ENCODE peak calls at places on chromosomes 4 and X, in seven cellular contexts. V is trophoblast cell; H is suprapubic skin; G is adrenal gland; C is uterus; U is Panc1; P is CD8-positive, alpha-beta memory T cell. A is an unnamed sample.
A peak's percentile ranks its signal among the peaks of the same experiment; 100 is the strongest.

GRCh38 chr4:168183717-168184571 is 91.6 kb downstream of the ANXA10 start:
- DNase-seq in U (peak; percentile 24), G (peak; percentile 25), P (peak; percentile 2), V (no peak), C (no peak), H (no peak), A (no peak)

GRCh38 chr4:138831943-138832342 is 183.6 kb upstream of the NOCT start:
- DNase-seq in P (no peak), U (no peak), H (no peak), C (no peak), V (no peak), G (no peak), A (no peak)

GRCh38 chr4:85398276-85398675 is 76.7 kb upstream of the ARHGAP24 start:
- DNase-seq in V (peak; percentile 30), U (no peak), P (no peak), C (peak; percentile 16), H (no peak), G (no peak), A (peak; percentile 18)

GRCh38 chrX:76148753-76149152 is 24.1 kb upstream of the PBDC1 start:
- DNase-seq in P (peak; percentile 71), G (peak; percentile 37), V (no peak), C (peak; percentile 56), U (no peak), H (no peak), A (no peak)

GRCh38 chr4:37989398-37990260 is 29.4 kb downstream of the PTTG2 start:
- DNase-seq in V (no peak), C (no peak), P (no peak), G (no peak), H (no peak), U (no peak), A (no peak)

GRCh38 chrX:11449613-11450012 is 156.4 kb downstream of the AMELX start:
- DNase-seq in P (no peak), G (no peak), H (no peak), C (no peak), V (no peak), U (no peak), A (no peak)

GRCh38 chrX:131083510-131084142 is 25.5 kb downstream of the ARHGAP36 start:
- DNase-seq in C (no peak), G (no peak), U (no peak), P (no peak), H (no peak), V (no peak), A (no peak)

GRCh38 chrX:50469206-50469605 is 1.4 kb downstream of the DGKK start:
- DNase-seq in U (no peak), H (no peak), C (no peak), G (no peak), V (no peak), P (no peak), A (peak; percentile 35)

GRCh38 chr4:125244848-125245450 is 69.8 kb upstream of the FAT4 start:
- DNase-seq in V (no peak), U (no peak), C (no peak), P (no peak), G (no peak), H (no peak), A (no peak)

GRCh38 chrX:74922922-74923321 is 2.3 kb downstream of the NEXMIF start:
- DNase-seq in P (no peak), V (no peak), H (no peak), G (no peak), C (no peak), U (no peak), A (no peak)

GRCh38 chrX:124023838-124024238 is 62.3 kb downstream of the STAG2 start:
- DNase-seq in P (no peak), H (no peak), C (no peak), G (no peak), V (no peak), U (no peak), A (no peak)

GRCh38 chr4:27149541-27150212 is 289.0 kb downstream of the STIM2 start:
- DNase-seq in U (no peak), H (no peak), G (no peak), C (no peak), V (no peak), P (no peak), A (no peak)

GRCh38 chrX:42129541-42129940 is 206.2 kb upstream of the CASK start:
- DNase-seq in C (no peak), U (no peak), H (no peak), V (no peak), P (no peak), G (no peak), A (no peak)

GRCh38 chrX:48683411-48683982 is at the start of gene WAS:
- DNase-seq in P (peak; percentile 57), C (no peak), H (no peak), V (no peak), U (no peak), G (no peak), A (peak; percentile 60)

GRCh38 chrX:85930099-85930498 is 117.3 kb downstream of the CHM start:
- DNase-seq in U (no peak), V (peak; percentile 16), H (no peak), G (no peak), C (no peak), P (no peak), A (no peak)

GRCh38 chr4:89119166-89119565 is 7.8 kb downstream of the TIGD2 start:
- DNase-seq in V (no peak), G (no peak), C (no peak), U (no peak), P (no peak), H (no peak), A (no peak)

GRCh38 chr4:122218762-122219161 is 66.6 kb downstream of the BLTP1 start:
- DNase-seq in U (no peak), P (no peak), H (no peak), G (no peak), C (no peak), V (no peak), A (no peak)

GRCh38 chr4:127604949-127605709 is 27.6 kb upstream of the INTU start:
- DNase-seq in G (no peak), V (peak; percentile 1), P (no peak), C (no peak), U (no peak), H (no peak), A (no peak)

GRCh38 chr4:931194-931959 is 739 bp downstream of the GAK start:
- DNase-seq in C (no peak), P (no peak), H (peak; percentile 81), V (no peak), G (no peak), U (no peak), A (peak; percentile 67)

GRCh38 chr4:866761-867390 is 40.9 kb upstream of the CPLX1 start:
- DNase-seq in V (no peak), G (no peak), H (no peak), U (no peak), C (no peak), P (no peak), A (no peak)

GRCh38 chr4:2849267-2850140 is 5.9 kb downstream of the ADD1 start:
- DNase-seq in P (no peak), H (no peak), G (peak; percentile 8), C (no peak), V (no peak), U (no peak), A (no peak)

GRCh38 chr4:165502919-165503907 is 124.4 kb downstream of the CPE start:
- DNase-seq in H (no peak), G (no peak), U (no peak), P (no peak), V (no peak), C (no peak), A (no peak)

GRCh38 chr4:127856485-127857447 is 23.9 kb upstream of the PLK4 start:
- DNase-seq in U (no peak), V (peak; percentile 83), P (no peak), H (no peak), C (no peak), G (peak; percentile 67), A (no peak)

GRCh38 chr4:86108152-86108551 is 251.7 kb downstream of the MAPK10 start:
- DNase-seq in C (no peak), V (no peak), G (no peak), H (no peak), U (no peak), P (no peak), A (no peak)

GRCh38 chr4:153655928-153656327 is 28.2 kb upstream of the TLR2 start:
- DNase-seq in V (no peak), P (no peak), C (no peak), G (peak; percentile 41), U (no peak), H (no peak), A (peak; percentile 61)
- H3K27ac ChIP-seq in V (no peak overlapping the region), P (no peak overlapping the region), C (no peak overlapping the region), G (no peak overlapping the region), U (no peak overlapping the region), H (peak overlapping the region; percentile 28), A (peak overlapping the region; percentile 48)

GRCh38 chrX:143082537-143082936 is 56.8 kb downstream of the SPANXN4 start:
- DNase-seq in P (no peak), V (no peak), G (no peak), H (no peak), U (no peak), C (no peak), A (no peak)

DNA sequence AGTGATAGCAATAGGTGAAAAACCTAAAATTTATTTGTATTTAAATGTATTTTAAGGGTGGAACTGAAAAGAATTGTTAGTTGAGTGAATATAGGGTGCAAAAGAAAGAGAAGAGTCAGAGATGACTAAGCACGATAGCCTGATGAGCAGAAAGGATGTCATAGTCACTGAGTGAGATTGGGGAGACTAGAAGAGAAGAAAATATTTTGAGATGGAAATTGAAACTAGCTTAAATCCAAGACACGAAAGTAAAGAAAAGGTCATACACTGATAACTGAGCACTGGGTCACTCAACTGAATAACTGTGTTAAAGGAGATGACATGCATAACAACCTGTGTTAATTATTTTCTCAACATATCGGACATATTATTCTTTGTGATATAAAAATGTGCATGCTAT is 55.5 kb downstream of the SPANXN4 start:
- DNase-seq in G (no peak), V (no peak), U (no peak), H (no peak), P (no peak), C (no peak), A (no peak)
- H3K9me3 ChIP-seq in G (no peaks in the 10 kb centered on the region), V (no peaks in the 10 kb centered on the region), U (no peaks in the 10 kb centered on the region), H (no peaks in the 10 kb centered on the region), P (no peaks in the 10 kb centered on the region), C (no peaks in the 10 kb centered on the region), A (no peaks in the 10 kb centered on the region)

DNA sequence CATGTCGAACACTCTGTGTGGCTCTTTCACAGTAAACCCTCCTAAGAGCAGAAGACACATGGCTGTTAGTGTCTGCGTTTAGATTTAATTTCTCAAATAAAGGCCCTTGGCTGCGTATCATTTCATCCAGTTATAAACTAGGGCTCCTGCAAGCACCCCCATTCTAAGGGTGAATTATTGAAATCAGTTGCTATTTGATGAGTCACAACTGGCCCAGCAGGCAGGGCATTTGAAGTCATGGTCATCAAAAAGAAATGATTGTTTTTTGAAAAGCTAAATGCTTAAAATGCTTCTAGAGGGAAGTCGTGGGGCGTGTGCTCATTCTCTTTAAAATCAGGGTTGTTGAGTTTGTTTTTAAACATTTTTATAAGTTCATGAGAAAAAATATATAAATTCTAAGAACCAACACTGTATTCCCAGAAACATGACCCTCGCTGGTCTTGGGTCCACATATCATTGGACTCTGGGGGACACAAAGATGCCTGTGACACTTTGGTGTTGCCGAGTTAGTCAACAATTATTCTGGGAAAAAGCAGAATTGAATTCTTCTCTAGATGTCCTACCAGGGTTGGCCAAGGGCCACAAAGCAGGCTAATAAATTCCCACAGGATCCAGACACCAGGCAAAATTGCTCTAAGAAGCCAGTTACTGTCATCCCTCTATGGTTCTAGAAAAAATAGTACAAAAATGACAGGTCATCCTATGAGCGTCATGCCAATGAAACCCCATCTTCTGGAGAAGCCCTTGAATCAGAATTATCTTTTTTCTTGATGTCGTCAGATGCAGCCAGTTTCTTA is 99.5 kb upstream of the MYOZ2 start:
- DNase-seq in C (no peak), H (no peak), V (no peak), G (peak; percentile 30), U (no peak), P (no peak), A (no peak)
- H3K27ac ChIP-seq in C (peak overlapping the region; percentile 93), H (peak overlapping the region; percentile 52), V (no peak overlapping the region), G (no peak overlapping the region), U (no peak overlapping the region), P (no peak overlapping the region), A (peak overlapping the region; percentile 54)

GRCh38 chr4:153741529-153741928 is 18.3 kb downstream of the RNF175 start:
- DNase-seq in U (no peak), G (no peak), V (no peak), P (no peak), C (no peak), H (no peak), A (no peak)
- H3K9me3 ChIP-seq in U (no peaks in the 10 kb centered on the region), G (no peaks in the 10 kb centered on the region), V (no peaks in the 10 kb centered on the region), P (no peaks in the 10 kb centered on the region), C (no peaks in the 10 kb centered on the region), H (no peaks in the 10 kb centered on the region), A (no peaks in the 10 kb centered on the region)

A was measured in right cardiac atrium.